ENCODE peak calls at places on chromosomes 4 and X, in ten cellular contexts. One of them, this sample, is unnamed.

GRCh38 chr4:1178300-1179088 is 6.1 kb upstream of the SPON2 start:
- DNase-seq in adipocyte: no peak
- DNase-seq in brain microvascular endothelial cell: no peak
- DNase-seq in lung microvascular endothelial cell: no peak
- DNase-seq in cerebellar nuclear complex: no peak
- DNase-seq in EH: peak
- DNase-seq in GM12865: no peak
- DNase-seq in activated CD4-positive, alpha-beta T cell treated with anti-CD3 and anti-CD28 coated beads, Interleukin-2, amount 50 U/mL, for 24 hours: no peak
- DNase-seq in iPS-NIHi11: no peak
- DNase-seq in NCI-H526 treated with DMSO at 0.1 percent for 48 hours: no peak
- DNase-seq in this sample: no peak

GRCh38 chr4:7281316-7282093 is 89.2 kb downstream of the SORCS2 start:
- DNase-seq in adipocyte: peak
- DNase-seq in brain microvascular endothelial cell: no peak
- DNase-seq in lung microvascular endothelial cell: no peak
- DNase-seq in cerebellar nuclear complex: no peak
- DNase-seq in EH: no peak
- DNase-seq in GM12865: no peak
- DNase-seq in activated CD4-positive, alpha-beta T cell treated with anti-CD3 and anti-CD28 coated beads, Interleukin-2, amount 50 U/mL, for 24 hours: no peak
- DNase-seq in iPS-NIHi11: no peak
- DNase-seq in NCI-H526 treated with DMSO at 0.1 percent for 48 hours: no peak
- DNase-seq in this sample: no peak

GRCh38 chrX:57083143-57083542 is 38.2 kb downstream of the SPIN2B start:
- DNase-seq in adipocyte: no peak
- DNase-seq in brain microvascular endothelial cell: no peak
- DNase-seq in lung microvascular endothelial cell: no peak
- DNase-seq in cerebellar nuclear complex: no peak
- DNase-seq in EH: no peak
- DNase-seq in GM12865: no peak
- DNase-seq in activated CD4-positive, alpha-beta T cell treated with anti-CD3 and anti-CD28 coated beads, Interleukin-2, amount 50 U/mL, for 24 hours: no peak
- DNase-seq in iPS-NIHi11: no peak
- DNase-seq in NCI-H526 treated with DMSO at 0.1 percent for 48 hours: no peak
- DNase-seq in this sample: no peak

GRCh38 chr4:113683143-113683542 is 78.4 kb downstream of the CAMK2D start:
- DNase-seq in adipocyte: no peak
- DNase-seq in brain microvascular endothelial cell: no peak
- DNase-seq in lung microvascular endothelial cell: peak
- DNase-seq in cerebellar nuclear complex: no peak
- DNase-seq in EH: no peak
- DNase-seq in GM12865: peak
- DNase-seq in activated CD4-positive, alpha-beta T cell treated with anti-CD3 and anti-CD28 coated beads, Interleukin-2, amount 50 U/mL, for 24 hours: peak
- DNase-seq in iPS-NIHi11: no peak
- DNase-seq in NCI-H526 treated with DMSO at 0.1 percent for 48 hours: no peak
- DNase-seq in this sample: no peak

GRCh38 chrX:48974574-48974973 is 2.9 kb upstream of the KCND1 start:
- DNase-seq in adipocyte: no peak
- DNase-seq in brain microvascular endothelial cell: no peak
- DNase-seq in lung microvascular endothelial cell: no peak
- DNase-seq in cerebellar nuclear complex: no peak
- DNase-seq in EH: no peak
- DNase-seq in GM12865: no peak
- DNase-seq in activated CD4-positive, alpha-beta T cell treated with anti-CD3 and anti-CD28 coated beads, Interleukin-2, amount 50 U/mL, for 24 hours: no peak
- DNase-seq in iPS-NIHi11: no peak
- DNase-seq in NCI-H526 treated with DMSO at 0.1 percent for 48 hours: no peak
- DNase-seq in this sample: no peak

GRCh38 chr4:103786593-103786992 is 66.8 kb upstream of the TACR3 start:
- DNase-seq in adipocyte: no peak
- DNase-seq in brain microvascular endothelial cell: no peak
- DNase-seq in lung microvascular endothelial cell: no peak
- DNase-seq in cerebellar nuclear complex: no peak
- DNase-seq in EH: no peak
- DNase-seq in GM12865: no peak
- DNase-seq in activated CD4-positive, alpha-beta T cell treated with anti-CD3 and anti-CD28 coated beads, Interleukin-2, amount 50 U/mL, for 24 hours: no peak
- DNase-seq in iPS-NIHi11: no peak
- DNase-seq in NCI-H526 treated with DMSO at 0.1 percent for 48 hours: no peak
- DNase-seq in this sample: no peak

GRCh38 chrX:72045552-72046277 is 86.0 kb downstream of the RTL5 start:
- DNase-seq in adipocyte: no peak
- DNase-seq in brain microvascular endothelial cell: no peak
- DNase-seq in lung microvascular endothelial cell: no peak
- DNase-seq in cerebellar nuclear complex: no peak
- DNase-seq in EH: no peak
- DNase-seq in GM12865: no peak
- DNase-seq in activated CD4-positive, alpha-beta T cell treated with anti-CD3 and anti-CD28 coated beads, Interleukin-2, amount 50 U/mL, for 24 hours: no peak
- DNase-seq in iPS-NIHi11: peak
- DNase-seq in NCI-H526 treated with DMSO at 0.1 percent for 48 hours: peak
- DNase-seq in this sample: no peak

GRCh38 chr4:184750926-184751584 is 17.2 kb upstream of the CENPU start:
- DNase-seq in adipocyte: no peak
- DNase-seq in brain microvascular endothelial cell: no peak
- DNase-seq in lung microvascular endothelial cell: no peak
- DNase-seq in cerebellar nuclear complex: no peak
- DNase-seq in EH: no peak
- DNase-seq in GM12865: no peak
- DNase-seq in activated CD4-positive, alpha-beta T cell treated with anti-CD3 and anti-CD28 coated beads, Interleukin-2, amount 50 U/mL, for 24 hours: no peak
- DNase-seq in iPS-NIHi11: no peak
- DNase-seq in NCI-H526 treated with DMSO at 0.1 percent for 48 hours: no peak
- DNase-seq in this sample: no peak

GRCh38 chr4:139884438-139884837 is 218.8 kb downstream of the MGST2 start:
- DNase-seq in adipocyte: no peak
- DNase-seq in brain microvascular endothelial cell: no peak
- DNase-seq in lung microvascular endothelial cell: no peak
- DNase-seq in cerebellar nuclear complex: no peak
- DNase-seq in EH: no peak
- DNase-seq in GM12865: no peak
- DNase-seq in activated CD4-positive, alpha-beta T cell treated with anti-CD3 and anti-CD28 coated beads, Interleukin-2, amount 50 U/mL, for 24 hours: no peak
- DNase-seq in iPS-NIHi11: no peak
- DNase-seq in NCI-H526 treated with DMSO at 0.1 percent for 48 hours: no peak
- DNase-seq in this sample: no peak

GRCh38 chr4:75429208-75429607 is 85.0 kb downstream of the RCHY1 start:
- DNase-seq in adipocyte: no peak
- DNase-seq in brain microvascular endothelial cell: no peak
- DNase-seq in lung microvascular endothelial cell: no peak
- DNase-seq in cerebellar nuclear complex: no peak
- DNase-seq in EH: no peak
- DNase-seq in GM12865: peak
- DNase-seq in activated CD4-positive, alpha-beta T cell treated with anti-CD3 and anti-CD28 coated beads, Interleukin-2, amount 50 U/mL, for 24 hours: no peak
- DNase-seq in iPS-NIHi11: no peak
- DNase-seq in NCI-H526 treated with DMSO at 0.1 percent for 48 hours: no peak
- DNase-seq in this sample: no peak

GRCh38 chrX:71056857-71057256 is 11.3 kb downstream of the SNX12 start:
- DNase-seq in adipocyte: peak
- DNase-seq in brain microvascular endothelial cell: no peak
- DNase-seq in lung microvascular endothelial cell: no peak
- DNase-seq in cerebellar nuclear complex: no peak
- DNase-seq in EH: peak
- DNase-seq in GM12865: no peak
- DNase-seq in activated CD4-positive, alpha-beta T cell treated with anti-CD3 and anti-CD28 coated beads, Interleukin-2, amount 50 U/mL, for 24 hours: no peak
- DNase-seq in iPS-NIHi11: no peak
- DNase-seq in NCI-H526 treated with DMSO at 0.1 percent for 48 hours: no peak
- DNase-seq in this sample: no peak

GRCh38 chr4:139243448-139244365 is 36.3 kb downstream of the MGARP start:
- DNase-seq in adipocyte: peak
- DNase-seq in brain microvascular endothelial cell: peak
- DNase-seq in lung microvascular endothelial cell: peak
- DNase-seq in cerebellar nuclear complex: no peak
- DNase-seq in EH: peak
- DNase-seq in GM12865: peak
- DNase-seq in activated CD4-positive, alpha-beta T cell treated with anti-CD3 and anti-CD28 coated beads, Interleukin-2, amount 50 U/mL, for 24 hours: no peak
- DNase-seq in iPS-NIHi11: no peak
- DNase-seq in NCI-H526 treated with DMSO at 0.1 percent for 48 hours: no peak
- DNase-seq in this sample: no peak

This sample was measured in left cardiac atrium.